ENCODE peak calls at places on chromosome 6, in four cellular contexts. D is spleen, E is pancreas, G is breast epithelium. I is an unnamed sample.

GRCh38 chr6:134508862-134509498 is 191.1 kb upstream of the SGK1 start:
- DNase-seq in D (no peak), E (no peak), G (no peak), I (no peak)

GRCh38 chr6:73556796-73557195 is 36.0 kb upstream of the EEF1A1 start:
- DNase-seq in D (no peak), E (no peak), G (no peak), I (no peak)

GRCh38 chr6:135108692-135109091 is 54.1 kb upstream of the HBS1L start:
- DNase-seq in D (no peak), E (no peak), G (no peak), I (no peak)

GRCh38 chr6:26578279-26578678 is 18.5 kb upstream of the ABT1 start:
- DNase-seq in D (no peak), E (no peak), G (no peak), I (no peak)

GRCh38 chr6:82264824-82265223 is 17.3 kb upstream of the IBTK start:
- DNase-seq in D (no peak), E (no peak), G (no peak), I (no peak)

GRCh38 chr6:111642463-111643158 is 36.9 kb upstream of the TRAF3IP2 start:
- DNase-seq in D (no peak), E (peak), G (no peak), I (no peak)

GRCh38 chr6:91087864-91088263 is 501.0 kb upstream of the MAP3K7 start:
- DNase-seq in D (no peak), E (no peak), G (no peak), I (no peak)

GRCh38 chr6:134342211-134342610 is 24.3 kb upstream of the SGK1 start:
- DNase-seq in D (peak), E (no peak), G (no peak), I (no peak)

GRCh38 chr6:125302840-125303511 is 1.2 kb upstream of the HDDC2 start:
- DNase-seq in D (no peak), E (no peak), G (no peak), I (no peak)

GRCh38 chr6:36130672-36131516 is 581 bp downstream of the MAPK13 start:
- DNase-seq in D (peak), E (peak), G (peak), I (no peak)

GRCh38 chr6:142213402-142213801 is 66.3 kb downstream of the VTA1 start:
- DNase-seq in D (no peak), E (no peak), G (no peak), I (no peak)

GRCh38 chr6:7891098-7891872 is 19.3 kb downstream of the TXNDC5 start:
- DNase-seq in D (peak), E (no peak), G (no peak), I (no peak)

GRCh38 chr6:118350881-118351430 is 197.1 kb upstream of the PLN start:
- DNase-seq in D (no peak), E (no peak), G (no peak), I (no peak)

GRCh38 chr6:106411643-106412200 is 51.2 kb downstream of the CRYBG1 start:
- DNase-seq in D (no peak), E (peak), G (no peak), I (no peak)

GRCh38 chr6:71394001-71394432 is 105.4 kb downstream of the OGFRL1 start:
- DNase-seq in D (no peak), E (no peak), G (no peak), I (no peak)

GRCh38 chr6:51429042-51429712 is 610.5 kb downstream of the TFAP2B start:
- DNase-seq in D (no peak), E (no peak), G (no peak), I (no peak)

GRCh38 chr6:43974643-43975235 is 152.5 kb downstream of the MRPL14 start:
- DNase-seq in D (no peak), E (no peak), G (no peak), I (no peak)

GRCh38 chr6:30720738-30721197 is 616 bp downstream of the TUBB start:
- DNase-seq in D (peak), E (peak), G (peak), I (peak)

GRCh38 chr6:19312291-19312978 is 524.7 kb upstream of the ID4 start:
- DNase-seq in D (no peak), E (no peak), G (no peak), I (no peak)

GRCh38 chr6:256169-256568 is 36.1 kb upstream of the DUSP22 start:
- DNase-seq in D (no peak), E (no peak), G (no peak), I (no peak)

GRCh38 chr6:151313060-151313459 is 73.3 kb downstream of the AKAP12 start:
- DNase-seq in D (no peak), E (peak), G (no peak), I (no peak)

GRCh38 chr6:112040933-112041332 is 13.0 kb upstream of the CCN6 start:
- DNase-seq in D (no peak), E (no peak), G (no peak), I (no peak)

GRCh38 chr6:55299285-55299684 is 28.0 kb upstream of the GFRAL start:
- DNase-seq in D (no peak), E (no peak), G (no peak), I (no peak)

GRCh38 chr6:159984268-159984786 is 15.4 kb downstream of the IGF2R start:
- DNase-seq in D (no peak), E (no peak), G (no peak), I (no peak)

GRCh38 chr6:54541521-54541920 is 233.3 kb downstream of the TINAG start:
- DNase-seq in D (no peak), E (no peak), G (no peak), I (no peak)

GRCh38 chr6:152401978-152402377 is 235.2 kb downstream of the SYNE1 start:
- DNase-seq in D (no peak), E (no peak), G (no peak), I (no peak)

GRCh38 chr6:144158133-144158532 is 7.8 kb downstream of the STX11 start:
- DNase-seq in D (no peak), E (peak), G (no peak), I (no peak)

GRCh38 chr6:18654821-18655220 is 267.7 kb downstream of the RNF144B start:
- DNase-seq in D (no peak), E (no peak), G (no peak), I (no peak)

GRCh38 chr6:119862719-119863118 is 513.2 kb upstream of the MAN1A1 start:
- DNase-seq in D (no peak), E (no peak), G (no peak), I (no peak)

GRCh38 chr6:43683708-43684455 is 3.7 kb downstream of the MRPS18A start:
- DNase-seq in D (no peak), E (no peak), G (no peak), I (no peak)

GRCh38 chr6:36917541-36918193 is 31.9 kb downstream of the C6orf89 start:
- DNase-seq in D (no peak), E (no peak), G (no peak), I (no peak)

GRCh38 chr6:37103169-37104039 is 66.5 kb upstream of the PIM1 start:
- DNase-seq in D (peak), E (peak), G (no peak), I (peak)

GRCh38 chr6:11179088-11179977 is 53.1 kb downstream of the NEDD9 start:
- DNase-seq in D (no peak), E (no peak), G (no peak), I (no peak)

GRCh38 chr6:5333653-5334052 is 72.3 kb downstream of the FARS2 start:
- DNase-seq in D (no peak), E (no peak), G (no peak), I (no peak)

DNA sequence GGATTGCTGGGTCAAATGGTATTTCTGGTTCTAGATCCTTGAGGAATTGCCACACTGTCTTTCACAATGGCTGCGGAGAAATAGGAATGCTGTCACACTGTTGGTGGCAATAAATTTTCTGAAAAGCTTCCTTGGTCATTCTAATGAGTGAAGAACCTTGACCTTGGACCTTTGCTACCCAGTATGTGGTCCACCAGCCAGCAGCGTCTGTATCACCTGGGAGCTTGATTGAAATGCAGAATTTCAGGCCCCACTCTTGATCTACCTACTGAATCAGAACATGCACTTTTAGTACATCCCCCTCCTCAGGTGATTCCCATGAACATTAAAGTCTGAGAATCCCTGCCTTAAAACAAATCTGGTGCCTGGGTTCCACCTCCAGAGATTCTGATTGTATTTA is 27.5 kb upstream of the GLP1R start:
- DNase-seq in D (no peak), E (no peak), G (no peak), I (no peak)
- TF ChIP-seq CTCF in D (no peak), E (no peak), G (no peak), I (no peak)

GRCh38 chr6:164926686-164927085 is 382.7 kb downstream of the C6orf118 start:
- DNase-seq in D (no peak), E (no peak), G (no peak), I (no peak)
- TF ChIP-seq CTCF in D (no peak), E (no peak), G (no peak), I (no peak)

GRCh38 chr6:132392792-132393191 is 8.5 kb downstream of the MOXD1 start:
- DNase-seq in D (no peak), E (no peak), G (no peak), I (no peak)
- TF ChIP-seq CTCF in D (peak), E (no peak), G (no peak), I (no peak)

GRCh38 chr6:156497618-156498017 is 279.6 kb upstream of the ARID1B start:
- DNase-seq in D (no peak), E (no peak), G (no peak), I (no peak)
- TF ChIP-seq CTCF in D (no peak), E (no peak), G (no peak), I (no peak)

GRCh38 chr6:117265425-117266266 is at the start of gene VGLL2:
- DNase-seq in D (peak), E (peak), G (no peak), I (no peak)
- TF ChIP-seq CTCF in D (no peak), E (no peak), G (no peak), I (no peak)

DNA sequence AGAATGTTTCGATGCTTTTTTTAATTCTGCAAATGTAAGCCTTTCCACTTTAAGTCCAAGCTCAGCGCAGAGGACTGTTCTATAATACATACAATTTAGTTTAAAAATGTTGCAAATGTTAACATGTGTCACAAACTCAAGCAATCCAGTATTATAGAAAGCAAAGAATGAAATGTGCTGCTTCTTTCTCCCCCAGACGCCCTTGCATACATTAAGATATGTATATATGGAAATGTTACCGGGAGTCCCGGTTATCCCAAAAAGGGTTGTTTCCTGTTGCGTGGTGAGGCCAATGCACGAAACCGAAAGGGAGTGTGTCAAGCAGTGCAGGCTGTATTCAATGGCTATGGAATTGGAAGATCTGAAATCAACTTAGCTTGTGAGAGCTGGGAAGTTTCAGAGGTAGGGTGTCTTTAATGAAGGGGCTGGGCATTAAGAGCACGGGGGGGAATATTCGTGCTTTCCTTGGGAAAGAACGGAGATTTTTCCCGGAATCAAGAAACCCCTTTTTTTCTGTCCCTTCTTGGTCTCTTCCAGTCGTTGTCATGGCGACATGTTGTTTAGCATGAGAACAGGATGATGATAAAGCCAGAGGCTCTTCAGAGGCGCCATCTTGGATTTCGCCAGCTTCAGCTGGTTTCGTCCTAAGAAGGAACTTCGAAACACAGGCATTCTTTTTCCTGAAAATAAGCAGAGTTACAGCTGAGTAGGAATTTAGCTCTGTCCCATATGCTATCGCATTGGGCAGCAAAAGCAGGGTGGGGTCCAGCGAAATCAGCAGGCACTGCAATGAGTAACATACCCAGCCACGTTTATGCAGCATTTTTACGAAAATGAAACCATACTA is 10.1 kb upstream of the NQO2 start:
- DNase-seq in D (peak), E (peak), G (peak), I (peak)
- TF ChIP-seq CTCF in D (peak), E (peak), G (no peak), I (no peak)

DNA sequence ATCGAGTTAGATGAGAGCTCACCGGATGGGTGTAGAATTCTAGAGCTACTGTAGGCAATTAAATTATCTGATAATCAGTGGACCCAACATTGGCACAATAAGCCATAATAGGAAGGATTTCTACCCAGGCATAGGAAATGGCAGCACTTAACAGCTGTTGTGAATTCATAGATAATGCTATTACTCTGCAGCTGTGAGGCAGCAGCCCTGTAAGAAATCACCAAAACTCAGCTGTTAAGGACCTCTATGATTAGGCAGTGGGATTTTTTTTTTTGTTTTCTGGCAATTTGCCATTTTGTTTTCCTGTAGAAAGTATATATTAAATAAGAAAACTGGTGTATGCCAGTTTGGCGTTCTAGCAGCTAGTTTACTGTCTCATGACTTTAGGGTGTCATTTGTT is 609.1 kb upstream of the SLC35B3 start:
- DNase-seq in D (no peak), E (no peak), G (no peak), I (no peak)
- TF ChIP-seq CTCF in D (no peak), E (no peak), G (no peak), I (no peak)

DNA sequence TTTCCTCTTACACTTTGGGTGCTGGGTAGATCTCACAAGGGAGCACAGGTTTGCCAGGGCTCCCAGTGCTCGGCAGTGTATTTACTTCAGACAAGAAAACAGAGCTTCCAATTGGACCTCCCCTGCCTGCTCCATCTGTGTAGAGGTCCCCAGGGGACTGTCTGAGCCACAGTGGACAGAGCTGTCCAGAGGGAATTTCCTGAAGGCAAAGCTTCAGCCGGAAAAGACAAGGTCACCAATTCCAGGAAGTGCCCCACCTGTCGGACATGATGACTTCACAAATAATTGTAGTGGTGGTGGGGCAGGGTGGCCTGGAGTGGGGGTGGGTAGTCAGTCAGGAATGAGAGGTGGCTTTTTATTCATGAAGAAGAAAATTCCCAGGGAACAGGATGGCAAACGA is 18.6 kb downstream of the ADGRF5 start:
- DNase-seq in D (no peak), E (no peak), G (no peak), I (no peak)
- TF ChIP-seq CTCF in D (no peak), E (no peak), G (no peak), I (no peak)

I was measured in activated B cell treated with CpG ODN at 0.5 μM for 24 hours.